ENCODE peak calls at places on chromosomes 13 and 19, in four cellular contexts. One of them, this sample, is unnamed.

GRCh38 chr13:113397606-113398425 is 33.9 kb upstream of the GRTP1 start:
- DNase-seq in psoas muscle: no peak
- DNase-seq in GM04503: no peak
- DNase-seq in NCI-H1048: no peak
- DNase-seq in this sample: no peak

GRCh38 chr13:27040826-27041108 is 130.8 kb downstream of the USP12 start:
- DNase-seq in GM04503: no peak
- DNase-seq in NCI-H1048: no peak
- DNase-seq in psoas muscle: no peak
- DNase-seq in this sample: no peak

GRCh38 chr19:35442091-35442490 is 6.0 kb upstream of the FFAR2 start:
- DNase-seq in NCI-H1048: no peak
- DNase-seq in GM04503: no peak
- DNase-seq in psoas muscle: peak; percentile 42
- DNase-seq in this sample: no peak

GRCh38 chr19:8323781-8324185 is 2.5 kb downstream of the RPS28 start:
- DNase-seq in GM04503: no peak
- DNase-seq in psoas muscle: no peak
- DNase-seq in NCI-H1048: no peak
- DNase-seq in this sample: no peak

GRCh38 chr13:97978661-97979450 is 25.4 kb downstream of the IPO5 start:
- DNase-seq in psoas muscle: no peak
- DNase-seq in GM04503: no peak
- DNase-seq in NCI-H1048: no peak
- DNase-seq in this sample: no peak

GRCh38 chr13:78601124-78601885 is 2.0 kb downstream of the POU4F1 start:
- DNase-seq in GM04503: no peak
- DNase-seq in NCI-H1048: no peak
- DNase-seq in psoas muscle: no peak
- DNase-seq in this sample: no peak

GRCh38 chr19:44621367-44621766 is 8.0 kb downstream of the IGSF23 start:
- DNase-seq in GM04503: no peak
- DNase-seq in NCI-H1048: no peak
- DNase-seq in psoas muscle: no peak
- DNase-seq in this sample: no peak

GRCh38 chr13:52906122-52906903 is 57.9 kb upstream of the PCDH8 start:
- DNase-seq in psoas muscle: no peak
- DNase-seq in GM04503: no peak
- DNase-seq in NCI-H1048: no peak
- DNase-seq in this sample: no peak

GRCh38 chr19:36488816-36489138 is 584 bp downstream of the ZNF566 start:
- DNase-seq in psoas muscle: peak; percentile 15
- DNase-seq in GM04503: no peak
- DNase-seq in NCI-H1048: no peak
- DNase-seq in this sample: no peak

GRCh38 chr13:42040730-42041016 is 7.8 kb upstream of the DGKH start:
- DNase-seq in NCI-H1048: no peak
- DNase-seq in psoas muscle: no peak
- DNase-seq in GM04503: no peak
- DNase-seq in this sample: no peak

GRCh38 chr19:12294308-12295158 is at the start of gene ZNF44:
- DNase-seq in NCI-H1048: peak; percentile 93
- DNase-seq in GM04503: peak; percentile 84
- DNase-seq in psoas muscle: peak; percentile 98
- DNase-seq in this sample: peak; percentile 95

GRCh38 chr13:44221657-44222056 is 152.0 kb upstream of the SERP2 start:
- DNase-seq in NCI-H1048: no peak
- DNase-seq in psoas muscle: no peak
- DNase-seq in GM04503: no peak
- DNase-seq in this sample: no peak

GRCh38 chr19:17404015-17404414 is 1.4 kb downstream of the BST2 start:
- DNase-seq in GM04503: no peak
- DNase-seq in psoas muscle: no peak
- DNase-seq in NCI-H1048: no peak
- DNase-seq in this sample: no peak

GRCh38 chr19:35959968-35960320 is 23.8 kb downstream of the LRFN3 start:
- DNase-seq in GM04503: no peak
- DNase-seq in NCI-H1048: no peak
- DNase-seq in psoas muscle: no peak
- DNase-seq in this sample: no peak